ENCODE peak calls at places on chromosomes 12 and 14, in seven cellular contexts. T, L, V, A, R, G and B are unnamed samples. For H3K4me1, the result is how much of the 10 kb centered on the place peaks cover.

GRCh38 chr12:116172224-116172849 is 105.2 kb downstream of the MED13L start:
- DNase-seq in V (no peak), A (no peak), L (no peak), T (no peak), R (no peak), G (no peak), B (no peak)

GRCh38 chr12:34335819-34336262 is 313.5 kb downstream of the ALG10 start:
- DNase-seq in V (no peak), L (no peak), T (no peak), R (no peak), A (no peak), G (no peak), B (no peak)

GRCh38 chr12:124833693-124834122 is 30.0 kb downstream of the SCARB1 start:
- DNase-seq in R (no peak), V (no peak), T (peak), A (peak), G (no peak), L (no peak), B (no peak)

GRCh38 chr12:118544569-118544968 is 168.2 kb downstream of the SUDS3 start:
- DNase-seq in A (peak), G (peak), R (no peak), T (no peak), V (no peak), L (no peak), B (no peak)

GRCh38 chr12:116432321-116432750 is 126.8 kb upstream of the MAP1LC3B2 start:
- DNase-seq in A (no peak), R (no peak), T (no peak), L (no peak), V (no peak), G (no peak), B (no peak)

GRCh38 chr14:43012817-43013216 is 1406.1 kb downstream of the LRFN5 start:
- DNase-seq in V (no peak), T (no peak), G (no peak), R (no peak), A (no peak), L (no peak), B (no peak)

GRCh38 chr14:31340297-31341063 is 79.9 kb downstream of the HEATR5A start:
- DNase-seq in A (no peak), T (no peak), G (no peak), R (no peak), L (no peak), V (no peak), B (no peak)

GRCh38 chr14:22780105-22780679 is 13.7 kb downstream of the OXA1L start:
- DNase-seq in G (peak), V (no peak), L (no peak), A (no peak), T (no peak), R (no peak), B (no peak)

GRCh38 chr14:99664636-99665273 is 19.3 kb upstream of the CYP46A1 start:
- DNase-seq in G (no peak), T (no peak), R (no peak), V (peak), L (no peak), A (no peak), B (no peak)
- H3K4me1 ChIP-seq in G (under half), T (under half), R (under half), V (half or more), L (under half), A (under half), B (under half)

GRCh38 chr12:65860584-65860983 is 36.3 kb downstream of the HMGA2 start:
- DNase-seq in R (no peak), G (no peak), V (no peak), T (no peak), A (no peak), L (no peak), B (no peak)
- H3K4me1 ChIP-seq in R (under half), G (under half), V (under half), T (under half), A (under half), L (under half), B (under half)

DNA sequence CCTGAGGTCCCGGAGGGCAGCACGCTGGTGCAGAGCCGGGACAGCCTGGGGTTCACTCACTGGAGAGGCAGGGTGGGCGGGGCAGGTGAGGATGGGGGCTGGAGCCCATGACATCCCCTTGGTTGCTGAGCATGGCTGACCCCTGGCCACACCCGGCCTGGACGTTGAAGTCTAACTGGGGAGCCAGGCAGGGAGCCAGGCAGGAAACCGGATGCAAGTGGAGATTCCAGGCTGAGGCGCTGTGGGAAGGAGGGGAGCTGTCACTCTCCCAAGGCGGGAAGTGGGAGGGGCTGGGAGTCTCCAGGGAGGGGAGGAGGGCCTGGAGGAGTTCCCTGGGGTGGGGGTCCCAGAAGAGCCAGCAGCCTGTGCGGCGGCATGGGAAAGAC is 7.7 kb upstream of the INF2 start:
- DNase-seq in A (peak), L (peak), T (peak), G (peak), R (peak), V (no peak), B (no peak)
- H3K4me1 ChIP-seq in A (under half), L (half or more), T (under half), G (under half), R (under half), V (half or more), B (under half)

DNA sequence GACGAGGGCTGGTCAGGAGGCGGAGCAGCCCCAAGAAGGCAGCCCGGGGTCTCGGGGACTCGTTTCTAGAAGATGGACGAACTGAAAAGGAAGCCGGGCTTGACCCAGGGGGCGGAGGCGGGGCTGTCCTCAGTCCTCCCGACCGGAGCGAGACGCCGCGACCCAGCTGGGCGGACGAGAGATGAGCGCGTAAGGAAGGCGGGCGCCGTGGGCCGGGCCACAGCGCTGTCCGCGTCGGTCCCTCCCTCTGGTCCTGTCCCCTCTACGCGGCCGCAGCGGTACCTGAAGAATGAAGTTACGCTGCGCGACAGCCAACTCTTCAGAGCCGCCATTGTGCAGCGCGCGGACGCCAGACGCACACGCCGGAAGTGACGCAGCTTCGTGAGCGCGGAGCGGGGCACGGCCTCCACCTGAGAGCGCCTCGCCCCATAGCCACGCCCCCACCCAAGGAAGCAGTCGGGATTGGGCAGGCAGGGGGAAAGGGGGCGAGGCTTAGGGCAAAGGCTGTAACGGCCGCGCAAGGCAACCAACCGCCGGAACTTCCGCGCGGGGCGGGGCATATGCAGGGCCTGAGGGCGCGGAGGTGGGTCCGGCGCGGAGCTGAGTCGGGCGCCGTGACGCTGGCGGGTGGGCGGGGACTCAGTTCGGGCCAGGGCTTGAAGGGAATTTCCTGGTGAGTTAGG is at the start of gene DIABLO:
- DNase-seq in L (peak), G (peak), R (peak), T (peak), A (peak), V (peak), B (peak)
- H3K4me1 ChIP-seq in L (under half), G (under half), R (under half), T (under half), A (under half), V (under half), B (under half)